ENCODE peak calls at places on chromosomes 1 and 21, in four cellular contexts. T, S, W and N are unnamed samples.

GRCh38 chr1:200376521-200376920 is 33.3 kb downstream of the ZNF281 start:
- DNase-seq in W (no peak), T (no peak), S (no peak), N (no peak)

GRCh38 chr1:169048043-169048442 is 58.4 kb upstream of the ATP1B1 start:
- DNase-seq in T (no peak), W (no peak), S (no peak), N (no peak)

GRCh38 chr1:228472655-228473054 is 14.5 kb upstream of the RNF187 start:
- DNase-seq in T (peak; percentile 9), S (no peak), W (no peak), N (no peak)

GRCh38 chr1:227273557-227273956 is 44.7 kb downstream of the CDC42BPA start:
- DNase-seq in W (no peak), T (no peak), S (no peak), N (no peak)

GRCh38 chr21:43866233-43866632 is 1.2 kb downstream of the AGPAT3 start:
- DNase-seq in W (peak; percentile 27), S (peak; percentile 60), T (no peak), N (peak; percentile 80)

GRCh38 chr21:31164713-31165694 is 126.7 kb upstream of the KRTAP19-8 start:
- DNase-seq in S (no peak), W (no peak), T (no peak), N (no peak)

GRCh38 chr1:203926025-203926540 is 64.7 kb downstream of the SNRPE start:
- DNase-seq in W (no peak), T (no peak), S (no peak), N (no peak)

GRCh38 chr1:35657851-35658250 is 16.5 kb upstream of the PSMB2 start:
- DNase-seq in S (no peak), T (no peak), W (no peak), N (no peak)

GRCh38 chr1:169001353-169001752 is 105.1 kb upstream of the ATP1B1 start:
- DNase-seq in S (no peak), T (no peak), W (no peak), N (no peak)